ENCODE peak calls at places on chromosomes 11 and 22, in nine cellular contexts. N is HCT116; B is fibroblast of lung; K is CD8-positive, alpha-beta T cell; G is HepG2; L is aorta; Z is psoas muscle; P is pancreas; X is ovary. V is an unnamed sample.
A peak's percentile ranks its signal among the peaks of the same experiment; 100 is the strongest.

GRCh38 chr22:44261861-44262595 is 50.7 kb downstream of the SHISAL1 start:
- DNase-seq in B (peak; percentile 5), P (no peak), K (no peak), G (no peak), Z (peak; percentile 8), N (no peak), X (peak; percentile 31), L (no peak), V (peak; percentile 23)

GRCh38 chr11:94734563-94735275 is 33.4 kb upstream of the AMOTL1 start:
- DNase-seq in G (no peak), P (no peak), L (no peak), N (peak; percentile 54), B (no peak), Z (no peak), X (no peak), K (no peak), V (no peak)

GRCh38 chr11:66680966-66681645 is 3.4 kb upstream of the RBM4B start:
- DNase-seq in K (no peak), L (no peak), Z (no peak), B (no peak), X (no peak), N (no peak), G (no peak), P (no peak), V (no peak)

GRCh38 chr11:12131943-12132789 is 21.8 kb downstream of the MICAL2 start:
- DNase-seq in P (no peak), B (no peak), G (no peak), X (no peak), N (no peak), K (no peak), Z (no peak), L (no peak), V (no peak)

GRCh38 chr22:21568207-21569075 is 927 bp downstream of the UBE2L3 start:
- DNase-seq in Z (peak; percentile 64), L (peak; percentile 56), P (peak; percentile 29), K (peak; percentile 29), N (no peak), X (no peak), G (peak; percentile 34), B (peak; percentile 32), V (no peak)

GRCh38 chr22:21762712-21763581 is 27.4 kb upstream of the YPEL1 start:
- DNase-seq in P (no peak), K (peak; percentile 39), B (no peak), G (no peak), N (no peak), L (no peak), X (no peak), Z (no peak), V (no peak)

GRCh38 chr22:31857247-31857646 is 87.1 kb upstream of the YWHAH start:
- DNase-seq in N (no peak), P (no peak), L (no peak), G (no peak), Z (no peak), B (no peak), K (no peak), X (no peak), V (no peak)

GRCh38 chr22:19849800-19850481 is 4.7 kb downstream of the GNB1L start:
- DNase-seq in P (peak; percentile 20), B (no peak), N (peak; percentile 46), K (no peak), Z (no peak), G (no peak), X (no peak), L (no peak), V (no peak)

GRCh38 chr11:114296190-114296978 is at the start of gene NNMT:
- DNase-seq in B (peak; percentile 98), G (no peak), Z (peak; percentile 83), P (peak; percentile 60), N (no peak), L (peak; percentile 91), X (peak; percentile 47), K (no peak), V (peak; percentile 86)

GRCh38 chr11:96464695-96465307 is 75.0 kb downstream of the JRKL start:
- DNase-seq in B (peak; percentile 68), X (no peak), Z (no peak), G (peak; percentile 68), N (peak; percentile 67), P (no peak), K (no peak), L (no peak), V (no peak)

GRCh38 chr11:64865286-64866172 is 12.9 kb downstream of the EHD1 start:
- DNase-seq in N (no peak), K (no peak), X (no peak), G (no peak), B (peak; percentile 85), P (no peak), Z (no peak), L (no peak), V (no peak)

GRCh38 chr11:134134167-134134566 is 65.3 kb downstream of the JAM3 start:
- DNase-seq in N (no peak), B (no peak), Z (no peak), X (no peak), K (no peak), G (no peak), L (no peak), P (no peak), V (no peak)

GRCh38 chr11:45933131-45933821 is 10.8 kb downstream of the LARGE2 start:
- DNase-seq in K (no peak), X (peak; percentile 30), G (no peak), B (peak; percentile 50), L (no peak), Z (no peak), N (no peak), P (no peak), V (peak; percentile 78)

GRCh38 chr11:110894224-110894623 is 182.0 kb upstream of the ARHGAP20 start:
- DNase-seq in L (no peak), X (no peak), Z (no peak), N (no peak), G (no peak), P (no peak), B (no peak), K (no peak), V (no peak)

GRCh38 chr11:66743271-66743968 is 14.4 kb upstream of the SPTBN2 start:
- DNase-seq in Z (no peak), K (no peak), L (no peak), P (peak; percentile 38), B (no peak), N (no peak), G (no peak), X (no peak), V (no peak)

GRCh38 chr11:64007160-64007628 is 21.0 kb downstream of the OTUB1 start:
- DNase-seq in B (peak; percentile 34), N (no peak), P (no peak), G (no peak), X (no peak), L (peak; percentile 73), K (no peak), Z (no peak), V (peak; percentile 35)

GRCh38 chr11:78801161-78801884 is 226.7 kb upstream of the NARS2 start:
- DNase-seq in B (peak; percentile 98), K (no peak), G (no peak), L (peak; percentile 77), Z (peak; percentile 43), N (no peak), X (no peak), P (peak; percentile 66), V (no peak)

GRCh38 chr22:17916226-17916889 is 108.0 kb downstream of the MICAL3 start:
- DNase-seq in G (no peak), N (no peak), X (no peak), Z (no peak), K (no peak), L (no peak), B (no peak), P (no peak), V (no peak)

GRCh38 chr22:27377901-27378300 is 423.7 kb downstream of the MN1 start:
- DNase-seq in Z (no peak), L (no peak), N (no peak), K (no peak), G (no peak), B (peak; percentile 18), X (peak; percentile 66), P (peak; percentile 94), V (peak; percentile 50)

GRCh38 chr22:46077669-46078099 is 72.6 kb upstream of the PPARA start:
- DNase-seq in K (no peak), X (peak; percentile 48), N (no peak), L (peak; percentile 52), B (peak; percentile 66), P (no peak), G (no peak), Z (peak; percentile 61), V (peak; percentile 23)

GRCh38 chr11:42249401-42249800 is 789.9 kb upstream of the LRRC4C start:
- DNase-seq in P (no peak), K (no peak), B (peak; percentile 58), L (no peak), X (no peak), Z (no peak), N (no peak), G (no peak), V (no peak)

GRCh38 chr22:40679964-40680818 is 907 bp downstream of the MCHR1 start:
- DNase-seq in L (no peak), Z (no peak), X (no peak), N (no peak), G (no peak), K (no peak), P (no peak), B (no peak), V (no peak)

DNA sequence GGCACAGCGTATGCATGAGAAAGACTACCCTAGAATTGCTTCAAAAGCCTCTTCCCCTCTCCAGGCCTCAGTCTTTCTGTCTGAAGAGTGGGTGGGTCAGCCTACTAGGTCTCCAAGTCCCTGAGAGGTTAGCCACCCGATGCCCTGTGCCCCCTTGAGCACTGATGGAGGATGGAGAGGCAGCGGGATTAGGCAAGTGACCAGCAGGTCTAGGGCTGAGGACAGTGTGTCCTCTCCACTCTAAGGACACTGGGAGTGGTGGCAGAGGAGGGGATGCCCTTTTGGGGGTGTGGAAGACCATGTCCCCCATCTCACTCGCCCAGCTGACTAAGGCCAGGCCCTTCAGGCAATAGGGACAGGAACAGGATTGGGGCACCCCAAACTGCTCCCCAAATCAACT is 72.2 kb upstream of the WNT11 start:
- DNase-seq in K (no peak), X (no peak), P (no peak), N (no peak), L (no peak), Z (no peak), B (no peak), G (no peak), V (no peak)
- H3K27me3 ChIP-seq in K (no peaks in the 10 kb centered on the region), X (no peaks in the 10 kb centered on the region), P (no peaks in the 10 kb centered on the region), N (no peaks in the 10 kb centered on the region), L (no peaks in the 10 kb centered on the region), Z (no peaks in the 10 kb centered on the region), B (peaks cover 6% of the 10 kb centered on the region), G (peaks cover 1% of the 10 kb centered on the region), V (no peaks in the 10 kb centered on the region)

GRCh38 chr22:49042066-49042465 is 785.6 kb downstream of the BRD1 start:
- DNase-seq in L (no peak), K (no peak), Z (no peak), N (no peak), B (no peak), X (no peak), P (no peak), G (no peak), V (no peak)
- H3K9me3 ChIP-seq in L (no peaks in the 10 kb centered on the region), K (no peaks in the 10 kb centered on the region), Z (no peaks in the 10 kb centered on the region), N (no peaks in the 10 kb centered on the region), B (no peaks in the 10 kb centered on the region), X (no peaks in the 10 kb centered on the region), P (no peaks in the 10 kb centered on the region), G (no peaks in the 10 kb centered on the region), V (no peaks in the 10 kb centered on the region)

GRCh38 chr11:3952715-3953114 is 97.3 kb downstream of the STIM1 start:
- DNase-seq in X (no peak), Z (no peak), P (no peak), G (no peak), N (no peak), K (no peak), B (no peak), L (no peak), V (no peak)
- H3K4me1 ChIP-seq in X (peaks cover 22% of the 10 kb centered on the region), Z (peaks cover 76% of the 10 kb centered on the region), P (no peaks in the 10 kb centered on the region), G (peaks cover 44% of the 10 kb centered on the region), N (peaks cover 12% of the 10 kb centered on the region), K (peaks cover 81% of the 10 kb centered on the region), B (no peaks in the 10 kb centered on the region), L (peaks cover 5% of the 10 kb centered on the region), V (peaks cover 4% of the 10 kb centered on the region)

GRCh38 chr22:25282346-25282670 is 62.9 kb downstream of the CRYBB2 start:
- DNase-seq in K (no peak), B (no peak), X (no peak), N (no peak), G (no peak), P (no peak), L (no peak), Z (no peak), V (no peak)
- H3K27me3 ChIP-seq in K (peaks cover 6% of the 10 kb centered on the region), B (peaks cover 14% of the 10 kb centered on the region), X (no peaks in the 10 kb centered on the region), N (peaks cover 6% of the 10 kb centered on the region), G (peaks cover 3% of the 10 kb centered on the region), P (no peaks in the 10 kb centered on the region), L (no peaks in the 10 kb centered on the region), Z (peaks cover 62% of the 10 kb centered on the region), V (peaks cover 5% of the 10 kb centered on the region)

V was measured in right lobe of liver.